ENCODE peak calls at places on chromosomes 2 and 18, in six cellular contexts. One of them, this sample, is unnamed.

GRCh38 chr2:964567-964966 is 13.9 kb downstream of the SNTG2 start:
- DNase-seq in 8988T: no peak
- DNase-seq in NCI-H1436: no peak
- DNase-seq in tibial nerve: no peak
- DNase-seq in amniotic stem cell: no peak
- DNase-seq in uterus: no peak
- DNase-seq in this sample: no peak

GRCh38 chr2:112604952-112605351 is 20.5 kb downstream of the CHCHD5 start:
- DNase-seq in NCI-H1436: no peak
- DNase-seq in uterus: no peak
- DNase-seq in amniotic stem cell: no peak
- DNase-seq in tibial nerve: no peak
- DNase-seq in 8988T: no peak
- DNase-seq in this sample: no peak

GRCh38 chr2:105329561-105330495 is at the start of gene TGFBRAP1:
- DNase-seq in 8988T: peak
- DNase-seq in tibial nerve: no peak
- DNase-seq in amniotic stem cell: peak
- DNase-seq in NCI-H1436: peak
- DNase-seq in uterus: peak
- DNase-seq in this sample: no peak

GRCh38 chr18:34342960-34343359 is 118.2 kb upstream of the NOL4 start:
- DNase-seq in amniotic stem cell: no peak
- DNase-seq in uterus: no peak
- DNase-seq in NCI-H1436: no peak
- DNase-seq in 8988T: no peak
- DNase-seq in tibial nerve: no peak
- DNase-seq in this sample: no peak

GRCh38 chr2:58562281-58562680 is 321.2 kb upstream of the FANCL start:
- DNase-seq in NCI-H1436: no peak
- DNase-seq in tibial nerve: no peak
- DNase-seq in uterus: no peak
- DNase-seq in amniotic stem cell: no peak
- DNase-seq in 8988T: no peak
- DNase-seq in this sample: no peak

GRCh38 chr2:183001948-183002347 is 36.3 kb downstream of the NCKAP1 start:
- DNase-seq in NCI-H1436: peak
- DNase-seq in amniotic stem cell: no peak
- DNase-seq in 8988T: no peak
- DNase-seq in uterus: no peak
- DNase-seq in tibial nerve: no peak
- DNase-seq in this sample: no peak

GRCh38 chr2:144449028-144449406 is 70.9 kb downstream of the ZEB2 start:
- DNase-seq in 8988T: no peak
- DNase-seq in amniotic stem cell: no peak
- DNase-seq in tibial nerve: no peak
- DNase-seq in NCI-H1436: no peak
- DNase-seq in uterus: no peak
- DNase-seq in this sample: no peak

GRCh38 chr2:62489702-62490101 is 16.3 kb downstream of the TMEM17 start:
- DNase-seq in NCI-H1436: no peak
- DNase-seq in amniotic stem cell: no peak
- DNase-seq in tibial nerve: no peak
- DNase-seq in 8988T: no peak
- DNase-seq in uterus: no peak
- DNase-seq in this sample: no peak

GRCh38 chr2:202327887-202328286 is 48.2 kb upstream of the BMPR2 start:
- DNase-seq in 8988T: no peak
- DNase-seq in tibial nerve: no peak
- DNase-seq in amniotic stem cell: no peak
- DNase-seq in NCI-H1436: no peak
- DNase-seq in uterus: no peak
- DNase-seq in this sample: no peak

GRCh38 chr2:63716146-63716545 is 125.5 kb upstream of the UGP2 start:
- DNase-seq in tibial nerve: no peak
- DNase-seq in amniotic stem cell: no peak
- DNase-seq in uterus: no peak
- DNase-seq in NCI-H1436: no peak
- DNase-seq in 8988T: no peak
- DNase-seq in this sample: no peak

GRCh38 chr2:104043864-104044263 is 810.1 kb upstream of the POU3F3 start:
- DNase-seq in tibial nerve: no peak
- DNase-seq in 8988T: no peak
- DNase-seq in amniotic stem cell: no peak
- DNase-seq in NCI-H1436: no peak
- DNase-seq in uterus: no peak
- DNase-seq in this sample: no peak

GRCh38 chr2:8576525-8577157 is 105.2 kb upstream of the ID2 start:
- DNase-seq in uterus: no peak
- DNase-seq in amniotic stem cell: no peak
- DNase-seq in NCI-H1436: no peak
- DNase-seq in 8988T: no peak
- DNase-seq in tibial nerve: no peak
- DNase-seq in this sample: no peak

GRCh38 chr2:236622201-236622600 is 52.6 kb downstream of the ACKR3 start:
- DNase-seq in NCI-H1436: no peak
- DNase-seq in uterus: no peak
- DNase-seq in 8988T: no peak
- DNase-seq in amniotic stem cell: no peak
- DNase-seq in tibial nerve: no peak
- DNase-seq in this sample: no peak

GRCh38 chr2:181878448-181878847 is 13.1 kb upstream of the ITPRID2 start:
- DNase-seq in 8988T: no peak
- DNase-seq in amniotic stem cell: no peak
- DNase-seq in uterus: no peak
- DNase-seq in tibial nerve: no peak
- DNase-seq in NCI-H1436: no peak
- DNase-seq in this sample: no peak

GRCh38 chr2:39392672-39393071 is 44.4 kb downstream of the MAP4K3 start:
- DNase-seq in amniotic stem cell: no peak
- DNase-seq in tibial nerve: no peak
- DNase-seq in 8988T: no peak
- DNase-seq in uterus: no peak
- DNase-seq in NCI-H1436: no peak
- DNase-seq in this sample: no peak

GRCh38 chr2:70901235-70902066 is 34.2 kb upstream of the ATP6V1B1 start:
- DNase-seq in uterus: no peak
- DNase-seq in amniotic stem cell: no peak
- DNase-seq in 8988T: no peak
- DNase-seq in tibial nerve: no peak
- DNase-seq in NCI-H1436: no peak
- DNase-seq in this sample: peak

GRCh38 chr2:43845181-43845580 is 6.4 kb downstream of the ABCG8 start:
- DNase-seq in tibial nerve: no peak
- DNase-seq in 8988T: no peak
- DNase-seq in NCI-H1436: no peak
- DNase-seq in uterus: no peak
- DNase-seq in amniotic stem cell: no peak
- DNase-seq in this sample: no peak

GRCh38 chr2:66794115-66794514 is 359.2 kb downstream of the MEIS1 start:
- DNase-seq in tibial nerve: no peak
- DNase-seq in amniotic stem cell: no peak
- DNase-seq in uterus: no peak
- DNase-seq in 8988T: no peak
- DNase-seq in NCI-H1436: no peak
- DNase-seq in this sample: no peak

This sample was measured in NCI-H2107.